ENCODE peak calls at places on chromosomes 4 and X, in ten cellular contexts. S is progenitor cell of endocrine pancreas, M is Right ventricle myocardium superior, V is islet precursor cell, I is RKO, B is Peyer's patch, G is NCI-H748 treated with DMSO at 0.1 percent for 48 hours, U is GM03348, Y is lower lobe of right lung, E is HuH-7. X is an unnamed sample.

GRCh38 chrX:133638285-133638684 is 223.0 kb upstream of the GPC4 start:
- DNase-seq in Y (no peak), S (no peak), B (no peak), M (no peak), E (no peak), U (no peak), G (no peak), V (no peak), I (no peak), X (peak)

GRCh38 chr4:137674066-137674465 is 141.8 kb upstream of the PCDH18 start:
- DNase-seq in G (no peak), B (no peak), Y (no peak), U (peak), M (no peak), E (no peak), I (peak), V (no peak), S (no peak), X (peak)

GRCh38 chr4:113073614-113074013 is 24.2 kb downstream of the ANK2 start:
- DNase-seq in V (no peak), G (no peak), I (no peak), U (no peak), Y (no peak), S (no peak), B (no peak), E (no peak), M (no peak), X (no peak)

GRCh38 chrX:153642313-153642654 is 4.7 kb upstream of the DUSP9 start:
- DNase-seq in Y (no peak), B (no peak), E (no peak), S (no peak), M (no peak), I (no peak), G (no peak), V (peak), U (no peak), X (no peak)

GRCh38 chrX:10111364-10112148 is 45.2 kb upstream of the CLCN4 start:
- DNase-seq in Y (no peak), B (peak), E (no peak), U (no peak), S (no peak), G (no peak), I (no peak), M (peak), V (no peak), X (no peak)

GRCh38 chr4:1172228-1172851 is at the start of gene SPON2:
- DNase-seq in G (no peak), E (peak), Y (no peak), U (peak), S (no peak), V (peak), B (no peak), I (no peak), M (peak), X (no peak)

GRCh38 chr4:76558391-76559235 is 123.6 kb downstream of the SHROOM3 start:
- DNase-seq in Y (no peak), E (no peak), V (no peak), U (peak), B (no peak), S (no peak), I (no peak), M (no peak), G (no peak), X (no peak)

GRCh38 chrX:130111220-130111934 is 1.1 kb upstream of the ELF4 start:
- DNase-seq in Y (no peak), V (no peak), B (no peak), E (no peak), U (peak), I (no peak), G (no peak), M (no peak), S (no peak), X (peak)

GRCh38 chrX:135973025-135973547 is 702 bp downstream of the MMGT1 start:
- DNase-seq in E (no peak), Y (no peak), G (no peak), S (no peak), B (no peak), I (peak), M (no peak), U (peak), V (no peak), X (peak)

GRCh38 chrX:38987135-38987780 is 186.0 kb downstream of the MID1IP1 start:
- DNase-seq in E (no peak), U (no peak), M (no peak), S (no peak), B (no peak), V (no peak), I (no peak), G (no peak), Y (no peak), X (no peak)

GRCh38 chr4:104494822-104495559 is at the start of gene CXXC4:
- DNase-seq in B (peak), S (peak), U (peak), I (no peak), E (peak), G (peak), V (peak), Y (peak), M (peak), X (peak)

GRCh38 chr4:74942251-74942917 is 9.5 kb downstream of the PARM1 start:
- DNase-seq in U (no peak), Y (no peak), V (no peak), E (no peak), B (no peak), G (no peak), M (no peak), I (no peak), S (no peak), X (peak)

GRCh38 chr4:104501290-104501689 is 6.6 kb upstream of the CXXC4 start:
- DNase-seq in M (no peak), Y (no peak), G (peak), U (no peak), V (no peak), E (no peak), B (no peak), S (no peak), I (no peak), X (no peak)